ENCODE peak calls at places on chromosomes 6 and 20, in ten cellular contexts. A is T47D, Y is kidney epithelial cell, H is HEK293T, J is upper lobe of left lung, T is left cardiac atrium, Q is psoas muscle, F is adrenal gland, W is germinal center, B is fibroblast of pulmonary artery. C is an unnamed sample.
A peak's percentile ranks its signal among the peaks of the same experiment; 100 is the strongest.

GRCh38 chr6:72246926-72247325 is 360.6 kb downstream of the RIMS1 start:
- DNase-seq in A (no peak), Y (no peak), H (peak; percentile 10), J (no peak), T (no peak), Q (no peak), F (no peak), W (no peak), B (no peak), C (no peak)

GRCh38 chr6:80527552-80528052 is 421.1 kb downstream of the BCKDHB start:
- DNase-seq in A (no peak), Y (no peak), H (no peak), J (no peak), T (no peak), Q (no peak), F (no peak), W (no peak), B (no peak), C (peak; percentile 69)

GRCh38 chr20:33850159-33850558 is 39.0 kb downstream of the CHMP4B start:
- DNase-seq in A (no peak), Y (no peak), H (no peak), J (no peak), T (no peak), Q (no peak), F (no peak), W (no peak), B (no peak), C (no peak)

GRCh38 chr6:43823879-43824740 is 54.1 kb downstream of the VEGFA start:
- DNase-seq in A (no peak), Y (no peak), H (no peak), J (peak; percentile 77), T (no peak), Q (no peak), F (no peak), W (no peak), B (no peak), C (no peak)

GRCh38 chr6:108408453-108408852 is 113.6 kb downstream of the AFG1L start:
- DNase-seq in A (no peak), Y (no peak), H (no peak), J (no peak), T (no peak), Q (no peak), F (peak; percentile 57), W (no peak), B (peak; percentile 69), C (no peak)

GRCh38 chr6:43282636-43283513 is 15.2 kb upstream of the SLC22A7 start:
- DNase-seq in A (no peak), Y (no peak), H (no peak), J (no peak), T (no peak), Q (no peak), F (no peak), W (no peak), B (no peak), C (no peak)

GRCh38 chr20:44057698-44058675 is 129.0 kb downstream of the JPH2 start:
- DNase-seq in A (no peak), Y (no peak), H (no peak), J (no peak), T (no peak), Q (no peak), F (no peak), W (no peak), B (peak; percentile 66), C (no peak)

GRCh38 chr20:46111028-46111835 is 6.9 kb upstream of the CD40 start:
- DNase-seq in A (no peak), Y (no peak), H (no peak), J (peak; percentile 49), T (no peak), Q (no peak), F (peak; percentile 54), W (peak; percentile 64), B (no peak), C (no peak)

GRCh38 chr6:21273451-21273850 is 320.1 kb upstream of the SOX4 start:
- DNase-seq in A (no peak), Y (no peak), H (no peak), J (no peak), T (no peak), Q (no peak), F (no peak), W (no peak), B (no peak), C (no peak)

GRCh38 chr20:58547527-58548475 is 32.6 kb upstream of the APCDD1L start:
- DNase-seq in A (no peak), Y (no peak), H (no peak), J (no peak), T (no peak), Q (no peak), F (no peak), W (no peak), B (no peak), C (no peak)

GRCh38 chr6:40288919-40289318 is 298.2 kb downstream of the LRFN2 start:
- DNase-seq in A (no peak), Y (no peak), H (no peak), J (no peak), T (no peak), Q (no peak), F (no peak), W (no peak), B (no peak), C (no peak)

GRCh38 chr20:58406422-58407001 is 17.5 kb downstream of the VAPB start:
- DNase-seq in A (no peak), Y (no peak), H (no peak), J (no peak), T (no peak), Q (no peak), F (no peak), W (no peak), B (no peak), C (no peak)

GRCh38 chr6:61649845-61650244 is 636.2 kb downstream of the KHDRBS2 start:
- DNase-seq in A (no peak), Y (no peak), H (no peak), J (no peak), T (no peak), Q (no peak), F (no peak), W (no peak), B (no peak), C (no peak)

GRCh38 chr6:149079456-149079855 is 238.1 kb upstream of the TAB2 start:
- DNase-seq in A (no peak), Y (no peak), H (no peak), J (no peak), T (no peak), Q (no peak), F (no peak), W (no peak), B (no peak), C (no peak)

GRCh38 chr6:153956807-153957206 is 82.2 kb upstream of the OPRM1 start:
- DNase-seq in A (no peak), Y (no peak), H (no peak), J (no peak), T (no peak), Q (no peak), F (no peak), W (no peak), B (peak; percentile 21), C (peak; percentile 31)

GRCh38 chr6:15593798-15594197 is 69.0 kb downstream of the DTNBP1 start:
- DNase-seq in A (no peak), Y (no peak), H (no peak), J (no peak), T (peak; percentile 39), Q (no peak), F (peak; percentile 70), W (no peak), B (peak; percentile 49), C (no peak)

GRCh38 chr6:32853541-32854375 is at the start of the genes PSMB9 and TAP1:
- DNase-seq in A (peak; percentile 90), Y (no peak), H (peak; percentile 97), J (peak; percentile 99), T (peak; percentile 97), Q (peak; percentile 93), F (peak; percentile 97), W (peak; percentile 91), B (peak; percentile 92), C (peak; percentile 70)

GRCh38 chr20:5096463-5096862 is 23.3 kb downstream of the PCNA start:
- DNase-seq in A (no peak), Y (no peak), H (no peak), J (no peak), T (no peak), Q (no peak), F (no peak), W (no peak), B (no peak), C (no peak)

GRCh38 chr6:52423971-52424381 is 3.8 kb downstream of the EFHC1 start:
- DNase-seq in A (no peak), Y (peak; percentile 63), H (no peak), J (no peak), T (peak; percentile 57), Q (peak; percentile 29), F (no peak), W (no peak), B (peak; percentile 93), C (no peak)

GRCh38 chr6:37399131-37399530 is 33.9 kb upstream of the CMTR1 start:
- DNase-seq in A (no peak), Y (no peak), H (no peak), J (no peak), T (no peak), Q (no peak), F (no peak), W (no peak), B (no peak), C (no peak)

GRCh38 chr6:11346516-11346915 is 114.0 kb upstream of the NEDD9 start:
- DNase-seq in A (no peak), Y (no peak), H (no peak), J (no peak), T (no peak), Q (no peak), F (no peak), W (no peak), B (no peak), C (no peak)

GRCh38 chr6:12099623-12100022 is 87.5 kb downstream of the HIVEP1 start:
- DNase-seq in A (no peak), Y (no peak), H (no peak), J (no peak), T (no peak), Q (no peak), F (no peak), W (no peak), B (no peak), C (no peak)

GRCh38 chr6:18997375-18997826 is 610.3 kb downstream of the RNF144B start:
- DNase-seq in A (peak; percentile 44), Y (peak; percentile 19), H (peak; percentile 50), J (no peak), T (no peak), Q (no peak), F (peak; percentile 1), W (peak; percentile 10), B (peak; percentile 70), C (no peak)

GRCh38 chr6:112956696-112957525 is 609.8 kb downstream of the RFPL4B start:
- DNase-seq in A (no peak), Y (peak; percentile 43), H (peak; percentile 11), J (no peak), T (peak; percentile 43), Q (no peak), F (peak; percentile 4), W (no peak), B (peak; percentile 99), C (no peak)

GRCh38 chr6:30020629-30021028 is 40.4 kb upstream of the POLR1H start:
- DNase-seq in A (no peak), Y (no peak), H (no peak), J (no peak), T (no peak), Q (no peak), F (no peak), W (peak; percentile 17), B (no peak), C (no peak)

GRCh38 chr6:134145786-134146185 is 93.4 kb upstream of the SLC2A12 start:
- DNase-seq in A (no peak), Y (no peak), H (no peak), J (no peak), T (no peak), Q (no peak), F (peak; percentile 17), W (peak; percentile 28), B (peak; percentile 31), C (no peak)

GRCh38 chr6:141675957-141676356 is 456.8 kb upstream of the GJE1 start:
- DNase-seq in A (no peak), Y (no peak), H (no peak), J (no peak), T (no peak), Q (no peak), F (no peak), W (no peak), B (peak; percentile 43), C (no peak)

GRCh38 chr20:32482251-32483220 is 102.6 kb downstream of the NOL4L start:
- DNase-seq in A (peak; percentile 66), Y (no peak), H (peak; percentile 35), J (peak; percentile 69), T (peak; percentile 58), Q (peak; percentile 56), F (peak; percentile 52), W (peak; percentile 45), B (no peak), C (no peak)

C was measured in epithelial cell of prostate.